ENCODE peak calls at places on chromosomes 12 and 14, in eight cellular contexts. T, G, C, J, P, N, O and Z are unnamed samples.

GRCh38 chr14:37078131-37078530 is 94.3 kb downstream of the SLC25A21 start:
- DNase-seq in T (no peak), G (no peak), C (no peak), J (no peak), P (no peak), N (no peak), O (no peak), Z (no peak)

GRCh38 chr14:66001356-66001755 is 484.8 kb upstream of the CCDC196 start:
- DNase-seq in T (no peak), G (no peak), C (no peak), J (no peak), P (no peak), N (no peak), O (no peak), Z (no peak)

GRCh38 chr12:132018193-132018916 is 68.6 kb downstream of the EP400 start:
- DNase-seq in T (no peak), G (no peak), C (no peak), J (peak; percentile 24), P (no peak), N (peak; percentile 35), O (no peak), Z (no peak)

GRCh38 chr14:90583916-90584605 is 187.2 kb downstream of the CALM1 start:
- DNase-seq in T (no peak), G (no peak), C (no peak), J (no peak), P (no peak), N (no peak), O (no peak), Z (no peak)

GRCh38 chr12:11561416-11561815 is 88.1 kb upstream of the ETV6 start:
- DNase-seq in T (no peak), G (no peak), C (no peak), J (no peak), P (no peak), N (no peak), O (no peak), Z (no peak)

GRCh38 chr12:76936562-76937185 is 57.9 kb upstream of the CSRP2 start:
- DNase-seq in T (no peak), G (no peak), C (no peak), J (no peak), P (no peak), N (peak; percentile 4), O (no peak), Z (no peak)

GRCh38 chr12:93325855-93326254 is 51.9 kb upstream of the NUDT4 start:
- DNase-seq in T (no peak), G (no peak), C (no peak), J (peak; percentile 90), P (no peak), N (no peak), O (no peak), Z (no peak)

GRCh38 chr12:53994268-53994690 is 5.7 kb upstream of the HOXC9 start:
- DNase-seq in T (no peak), G (no peak), C (no peak), J (no peak), P (no peak), N (peak; percentile 67), O (no peak), Z (no peak)

GRCh38 chr12:20220339-20220738 is 148.0 kb upstream of the PDE3A start:
- DNase-seq in T (no peak), G (peak; percentile 5), C (no peak), J (peak; percentile 34), P (no peak), N (peak; percentile 62), O (peak; percentile 16), Z (no peak)

GRCh38 chr12:29640589-29641345 is 143.0 kb downstream of the TMTC1 start:
- DNase-seq in T (peak; percentile 24), G (no peak), C (no peak), J (peak; percentile 68), P (no peak), N (no peak), O (no peak), Z (no peak)

GRCh38 chr14:22819191-22819988 is 4.2 kb upstream of the SLC7A7 start:
- DNase-seq in T (no peak), G (peak; percentile 38), C (peak; percentile 51), J (peak; percentile 85), P (peak; percentile 56), N (no peak), O (peak; percentile 34), Z (peak; percentile 35)

GRCh38 chr12:39199371-39199770 is 243.5 kb downstream of the KIF21A start:
- DNase-seq in T (no peak), G (no peak), C (peak; percentile 58), J (no peak), P (peak; percentile 27), N (no peak), O (no peak), Z (no peak)

GRCh38 chr12:75964150-75964549 is 67.4 kb downstream of the PHLDA1 start:
- DNase-seq in T (no peak), G (no peak), C (no peak), J (no peak), P (peak; percentile 63), N (peak; percentile 89), O (peak; percentile 20), Z (no peak)

GRCh38 chr12:118356809-118357326 is 15.8 kb downstream of the TAOK3 start:
- DNase-seq in T (no peak), G (no peak), C (no peak), J (peak; percentile 92), P (no peak), N (peak; percentile 78), O (no peak), Z (no peak)

GRCh38 chr14:70692210-70692609 is 50.5 kb downstream of the TTC9 start:
- DNase-seq in T (peak; percentile 21), G (no peak), C (no peak), J (no peak), P (peak; percentile 12), N (no peak), O (no peak), Z (no peak)

GRCh38 chr12:11709513-11709912 is 60.0 kb downstream of the ETV6 start:
- DNase-seq in T (no peak), G (no peak), C (no peak), J (no peak), P (no peak), N (no peak), O (no peak), Z (no peak)

GRCh38 chr12:7837366-7837765 is 35.3 kb downstream of the SLC2A14 start:
- DNase-seq in T (no peak), G (no peak), C (no peak), J (no peak), P (no peak), N (no peak), O (no peak), Z (no peak)

GRCh38 chr14:34983148-34983760 is 462 bp downstream of the SRP54 start:
- DNase-seq in T (no peak), G (no peak), C (no peak), J (no peak), P (no peak), N (no peak), O (no peak), Z (no peak)

DNA sequence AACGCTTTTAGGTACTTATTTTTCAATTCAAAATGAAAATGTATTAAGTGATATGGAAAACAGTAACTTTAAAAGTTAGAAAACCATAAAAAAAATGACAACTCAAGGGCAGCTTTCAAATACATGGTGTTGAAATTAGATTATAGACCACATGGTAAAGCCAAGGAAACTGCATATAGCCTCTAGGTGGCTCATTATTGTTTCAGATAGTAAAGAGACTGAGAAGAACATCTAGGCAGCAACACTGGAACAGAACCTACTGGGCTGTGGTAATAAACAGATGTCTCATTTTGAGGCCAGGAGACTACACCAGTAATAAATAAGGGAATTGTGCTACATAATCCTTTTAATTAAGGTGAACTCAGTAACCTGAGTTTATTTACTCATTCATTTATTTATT is 13.0 kb downstream of the FBXO33 start:
- DNase-seq in T (no peak), G (no peak), C (no peak), J (no peak), P (no peak), N (peak; percentile 13), O (no peak), Z (no peak)
- TF ChIP-seq CTCF in T (no peak), G (no peak), C (no peak), J (no peak), P (no peak), N (no peak), O (no peak), Z (no peak)

DNA sequence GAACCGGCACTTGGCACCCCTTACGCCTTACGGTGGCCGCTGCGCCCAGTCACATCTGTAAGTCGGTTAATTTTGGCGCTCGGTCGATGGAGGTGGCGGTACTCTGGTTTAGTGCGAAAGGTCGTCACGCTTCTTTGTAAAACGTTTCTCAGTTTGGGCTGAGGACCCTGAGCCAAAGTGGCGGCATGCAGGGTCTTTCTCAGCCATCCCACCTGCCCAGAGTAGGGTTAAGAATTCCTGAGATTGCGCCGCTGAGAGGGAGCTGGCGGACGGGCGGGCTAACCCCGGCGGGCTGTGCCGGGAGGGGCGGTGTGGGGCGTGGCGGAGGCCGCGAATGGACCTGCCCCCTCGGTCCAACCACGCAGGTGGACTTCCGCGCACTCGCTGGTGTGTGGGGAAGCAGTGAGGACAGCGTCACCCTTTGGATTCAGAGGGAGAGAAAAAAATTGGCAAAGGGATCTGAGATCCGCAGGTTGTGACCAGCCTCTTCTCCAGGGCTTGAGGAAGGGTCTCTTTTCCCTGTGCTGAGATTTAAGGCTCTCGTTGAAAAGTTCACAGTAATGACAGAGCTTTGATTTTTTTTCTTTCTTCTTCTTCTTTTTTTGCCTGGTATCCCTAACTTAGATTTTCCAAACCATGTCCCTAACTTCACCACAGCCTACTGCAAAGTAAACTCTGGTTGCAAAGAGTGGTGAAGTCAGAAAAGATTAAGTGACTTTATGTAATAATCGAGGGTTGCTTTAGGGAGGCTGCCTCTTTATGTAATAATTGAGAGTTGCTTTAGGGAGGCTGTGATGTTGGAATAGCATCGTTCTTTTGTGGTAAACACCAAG is 602 bp upstream of the FBXO33 start:
- DNase-seq in T (peak; percentile 88), G (peak; percentile 95), C (peak; percentile 80), J (peak; percentile 65), P (peak; percentile 91), N (peak; percentile 77), O (peak; percentile 83), Z (peak; percentile 79)
- TF ChIP-seq CTCF in T (peak; percentile 5), G (no peak), C (no peak), J (peak; percentile 7), P (no peak), N (no peak), O (peak; percentile 20), Z (no peak)

GRCh38 chr12:113867258-113867657 is 98.9 kb downstream of the RBM19 start:
- DNase-seq in T (no peak), G (peak; percentile 33), C (peak; percentile 50), J (peak; percentile 33), P (no peak), N (no peak), O (no peak), Z (peak; percentile 69)
- TF ChIP-seq CTCF in T (no peak), G (no peak), C (peak; percentile 65), J (peak; percentile 30), P (no peak), N (peak; percentile 51), O (no peak), Z (peak; percentile 67)

DNA sequence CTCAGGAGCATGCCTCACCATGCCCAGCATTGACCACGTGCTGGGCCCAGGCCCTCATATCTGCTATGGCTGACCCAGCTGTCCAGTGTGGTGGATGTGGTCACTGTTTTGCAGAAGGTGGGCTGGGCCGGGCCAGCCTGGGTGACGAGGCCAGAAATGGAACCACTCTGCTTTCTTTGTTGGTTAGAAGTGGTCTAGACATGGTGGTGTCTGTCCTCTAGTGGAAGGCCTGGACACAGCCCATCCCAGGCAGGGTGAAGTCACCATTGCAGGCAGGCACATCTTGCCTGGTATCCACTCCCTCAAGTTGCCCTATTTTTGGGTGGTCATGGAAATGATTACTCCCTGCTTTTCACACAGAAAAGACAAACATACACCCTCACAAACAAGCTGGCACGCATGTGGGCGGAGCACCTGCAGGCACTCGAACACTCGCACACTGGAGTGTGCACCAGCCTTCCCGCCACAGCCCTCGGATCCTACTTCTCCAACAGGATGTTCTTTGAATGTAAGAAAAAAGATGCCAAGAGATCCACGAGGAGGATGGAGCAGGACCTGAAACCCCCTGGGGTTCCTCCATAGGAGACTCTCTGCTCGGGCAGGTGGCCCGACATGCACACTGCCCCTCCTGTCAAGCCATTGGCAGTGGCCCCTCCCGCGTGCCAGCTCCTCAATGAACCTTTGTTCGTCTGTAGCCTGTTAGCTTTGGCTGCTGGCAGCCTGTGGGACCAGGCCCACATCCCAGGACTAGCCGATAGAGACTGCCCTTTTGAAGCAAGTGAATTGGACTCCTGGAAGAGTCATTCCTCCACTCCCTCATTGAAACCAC is 38.4 kb downstream of the MLXIP start:
- DNase-seq in T (no peak), G (no peak), C (no peak), J (no peak), P (peak; percentile 68), N (no peak), O (no peak), Z (no peak)
- TF ChIP-seq CTCF in T (no peak), G (no peak), C (no peak), J (no peak), P (no peak), N (no peak), O (no peak), Z (no peak)